ENCODE peak calls at places on chromosomes 16 and 17, in eight cellular contexts. X is lower leg skin; E is EH; C is heart left ventricle; J is cardiac muscle cell; T is GM23338; S is naive thymus-derived CD8-positive, alpha-beta T cell; H is endodermal cell. G is an unnamed sample.

GRCh38 chr17:79340771-79341528 is 266.3 kb downstream of the ENGASE start:
- DNase-seq in X (no peak), E (no peak), C (peak), J (no peak), T (no peak), S (no peak), H (no peak), G (no peak)

GRCh38 chr17:28725166-28725659 is 820 bp downstream of the TLCD1 start:
- DNase-seq in X (no peak), E (peak), C (no peak), J (no peak), T (peak), S (no peak), H (no peak), G (no peak)

GRCh38 chr17:67672592-67672991 is 45.1 kb upstream of the NOL11 start:
- DNase-seq in X (no peak), E (no peak), C (no peak), J (no peak), T (no peak), S (no peak), H (no peak), G (no peak)

GRCh38 chr17:82217530-82218204 is 5.0 kb upstream of the CCDC57 start:
- DNase-seq in X (peak), E (peak), C (peak), J (no peak), T (no peak), S (no peak), H (no peak), G (no peak)

GRCh38 chr17:17325816-17326215 is 22.6 kb downstream of the NT5M start:
- DNase-seq in X (no peak), E (no peak), C (no peak), J (no peak), T (no peak), S (no peak), H (no peak), G (no peak)

GRCh38 chr17:72942594-72942993 is 149.9 kb downstream of the SLC39A11 start:
- DNase-seq in X (no peak), E (no peak), C (no peak), J (no peak), T (no peak), S (no peak), H (no peak), G (no peak)

GRCh38 chr16:13936596-13937081 is 16.7 kb downstream of the ERCC4 start:
- DNase-seq in X (no peak), E (peak), C (no peak), J (no peak), T (no peak), S (no peak), H (no peak), G (no peak)

GRCh38 chr17:40463122-40463550 is 19.9 kb downstream of the IGFBP4 start:
- DNase-seq in X (no peak), E (no peak), C (peak), J (no peak), T (peak), S (no peak), H (peak), G (no peak)

GRCh38 chr16:87332150-87332549 is 15.0 kb upstream of the C16orf95 start:
- DNase-seq in X (no peak), E (peak), C (peak), J (no peak), T (no peak), S (no peak), H (no peak), G (no peak)

GRCh38 chr16:31472559-31473203 is 729 bp downstream of the TGFB1I1 start:
- DNase-seq in X (peak), E (peak), C (peak), J (peak), T (peak), S (no peak), H (peak), G (peak)

GRCh38 chr16:48632137-48632774 is 22.3 kb upstream of the N4BP1 start:
- DNase-seq in X (peak), E (no peak), C (no peak), J (no peak), T (no peak), S (no peak), H (no peak), G (no peak)